ENCODE peak calls at places on chromosome 22, in seven cellular contexts. H is tibial artery, M is IMR-90, C is stomach, P is GM12878, O is dorsolateral prefrontal cortex, Z is coronary artery. V is an unnamed sample.

GRCh38 chr22:25996669-25997068 is 172.6 kb upstream of the SEZ6L start:
- DNase-seq in H (no peak), M (no peak), C (no peak), P (no peak), O (no peak), Z (no peak), V (no peak)

GRCh38 chr22:19687561-19688300 is 26.6 kb upstream of the SEPTIN5 start:
- DNase-seq in H (no peak), M (no peak), C (no peak), P (no peak), O (no peak), Z (no peak), V (no peak)

GRCh38 chr22:26847046-26847445 is 189.7 kb downstream of the MIAT start:
- DNase-seq in H (no peak), M (no peak), C (no peak), P (no peak), O (no peak), Z (no peak), V (no peak)

GRCh38 chr22:26404851-26405357 is 24.2 kb upstream of the ASPHD2 start:
- DNase-seq in H (no peak), M (no peak), C (no peak), P (no peak), O (no peak), Z (no peak), V (no peak)

GRCh38 chr22:47474895-47475294 is 712.4 kb downstream of the TBC1D22A start:
- DNase-seq in H (no peak), M (no peak), C (no peak), P (no peak), O (no peak), Z (no peak), V (no peak)

GRCh38 chr22:44805663-44806062 is 53.3 kb downstream of the ARHGAP8 start:
- DNase-seq in H (no peak), M (no peak), C (no peak), P (no peak), O (no peak), Z (no peak), V (no peak)

GRCh38 chr22:35842954-35843353 is 125.3 kb downstream of the APOL5 start:
- DNase-seq in H (no peak), M (peak), C (no peak), P (no peak), O (no peak), Z (no peak), V (no peak)

GRCh38 chr22:44668190-44668885 is 33.7 kb upstream of the PRR5 start:
- DNase-seq in H (no peak), M (no peak), C (no peak), P (no peak), O (no peak), Z (no peak), V (no peak)

GRCh38 chr22:35575116-35575748 is 34.6 kb downstream of the RASD2 start:
- DNase-seq in H (no peak), M (no peak), C (no peak), P (no peak), O (no peak), Z (no peak), V (no peak)

GRCh38 chr22:25966448-25966913 is 202.8 kb upstream of the SEZ6L start:
- DNase-seq in H (no peak), M (no peak), C (no peak), P (peak), O (no peak), Z (no peak), V (no peak)

GRCh38 chr22:24427500-24428164 is at the start of gene ADORA2A:
- DNase-seq in H (no peak), M (no peak), C (peak), P (peak), O (no peak), Z (no peak), V (peak)

GRCh38 chr22:44540756-44541670 is 43.0 kb upstream of the RTL6 start:
- DNase-seq in H (no peak), M (no peak), C (no peak), P (no peak), O (no peak), Z (no peak), V (no peak)

GRCh38 chr22:23522642-23523251 is 57.3 kb downstream of the IGLL1 start:
- DNase-seq in H (peak), M (no peak), C (no peak), P (no peak), O (no peak), Z (no peak), V (no peak)

GRCh38 chr22:45597460-45598192 is 74.0 kb upstream of the ATXN10 start:
- DNase-seq in H (no peak), M (no peak), C (peak), P (no peak), O (no peak), Z (no peak), V (no peak)

GRCh38 chr22:26122920-26123468 is 46.3 kb upstream of the SEZ6L start:
- DNase-seq in H (no peak), M (no peak), C (no peak), P (peak), O (no peak), Z (no peak), V (no peak)

GRCh38 chr22:35072939-35073338 is 7.0 kb downstream of the ISX start:
- DNase-seq in H (no peak), M (peak), C (no peak), P (no peak), O (no peak), Z (no peak), V (no peak)

GRCh38 chr22:17836977-17837742 is 62.9 kb upstream of the BID start:
- DNase-seq in H (peak), M (no peak), C (peak), P (no peak), O (no peak), Z (no peak), V (no peak)

GRCh38 chr22:34055525-34056200 is 135.4 kb upstream of the LARGE1 start:
- DNase-seq in H (no peak), M (no peak), C (peak), P (no peak), O (no peak), Z (no peak), V (no peak)

GRCh38 chr22:18979957-18980356 is 43.9 kb upstream of the PRODH start:
- DNase-seq in H (no peak), M (no peak), C (no peak), P (no peak), O (no peak), Z (no peak), V (no peak)

GRCh38 chr22:25085930-25086901 is 113.4 kb upstream of the CRYBB3 start:
- DNase-seq in H (peak), M (no peak), C (no peak), P (peak), O (no peak), Z (peak), V (no peak)

GRCh38 chr22:28710889-28711285 is 30.7 kb downstream of the CHEK2 start:
- DNase-seq in H (no peak), M (peak), C (no peak), P (no peak), O (no peak), Z (no peak), V (no peak)

GRCh38 chr22:32916025-32916424 is 114.5 kb downstream of the TIMP3 start:
- DNase-seq in H (no peak), M (no peak), C (no peak), P (no peak), O (no peak), Z (no peak), V (no peak)

GRCh38 chr22:45876136-45877035 is 100.6 kb downstream of the WNT7B start:
- DNase-seq in H (peak), M (no peak), C (peak), P (no peak), O (peak), Z (peak), V (no peak)

GRCh38 chr22:36467042-36467810 is 14.2 kb downstream of the TXN2 start:
- DNase-seq in H (peak), M (peak), C (no peak), P (no peak), O (no peak), Z (no peak), V (no peak)

GRCh38 chr22:28259774-28260173 is 340.7 kb upstream of the PITPNB start:
- DNase-seq in H (no peak), M (no peak), C (no peak), P (no peak), O (no peak), Z (no peak), V (no peak)

GRCh38 chr22:36149464-36149863 is 11.1 kb downstream of the APOL3 start:
- DNase-seq in H (no peak), M (no peak), C (no peak), P (no peak), O (no peak), Z (no peak), V (no peak)

GRCh38 chr22:48198489-48199459 is 1436.3 kb downstream of the TBC1D22A start:
- DNase-seq in H (no peak), M (no peak), C (no peak), P (no peak), O (no peak), Z (peak), V (no peak)

DNA sequence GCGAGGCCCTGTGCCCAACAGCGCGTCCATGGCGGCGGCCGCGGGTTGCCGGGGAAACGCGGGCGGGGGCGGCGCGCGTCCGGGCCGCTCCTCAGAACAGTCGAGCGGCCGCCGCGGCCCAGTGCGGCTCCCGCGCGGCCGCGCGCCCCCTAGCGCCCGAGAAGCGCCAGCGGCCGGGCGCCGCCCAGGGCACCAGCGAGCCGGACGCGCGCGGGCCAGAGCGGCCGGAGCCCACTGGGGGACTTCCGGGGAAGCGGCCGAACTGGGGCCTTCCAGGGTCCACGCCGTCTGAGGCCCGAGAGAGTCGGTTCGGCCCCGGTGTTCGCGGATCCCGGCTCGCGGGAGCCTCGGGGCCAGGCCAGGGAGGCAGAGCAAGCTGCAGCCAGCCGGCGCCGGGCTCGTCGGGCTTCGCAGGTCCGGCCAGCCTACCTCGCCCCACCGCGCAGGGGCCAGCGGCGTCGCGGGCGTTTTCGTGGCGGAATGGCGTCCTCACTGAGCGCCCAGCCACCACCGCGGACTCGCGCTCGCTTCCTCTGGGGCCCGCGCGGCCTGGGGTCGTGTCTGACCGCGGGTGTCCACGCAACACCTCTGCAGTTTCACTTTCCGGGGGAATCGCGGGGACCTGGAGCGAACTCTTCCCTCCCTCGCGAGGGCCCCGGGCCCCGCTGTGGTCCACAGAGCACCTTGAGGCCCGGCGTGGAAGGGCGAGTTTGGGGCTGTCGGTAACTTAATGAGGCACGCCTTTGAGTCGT is at the start of gene DENND6B:
- DNase-seq in H (peak), M (peak), C (peak), P (no peak), O (peak), Z (peak), V (no peak)
- TF ChIP-seq CTCF in H (peak), M (peak), C (peak), P (no peak), O (peak), Z (peak), V (no peak)

GRCh38 chr22:40276877-40277823 is 69.2 kb upstream of the ADSL start:
- DNase-seq in H (peak), M (peak), C (no peak), P (no peak), O (no peak), Z (no peak), V (no peak)
- H3K4me3 ChIP-seq in H (peak), M (peak), C (peak), P (no peak), O (peak), Z (peak), V (peak)

DNA sequence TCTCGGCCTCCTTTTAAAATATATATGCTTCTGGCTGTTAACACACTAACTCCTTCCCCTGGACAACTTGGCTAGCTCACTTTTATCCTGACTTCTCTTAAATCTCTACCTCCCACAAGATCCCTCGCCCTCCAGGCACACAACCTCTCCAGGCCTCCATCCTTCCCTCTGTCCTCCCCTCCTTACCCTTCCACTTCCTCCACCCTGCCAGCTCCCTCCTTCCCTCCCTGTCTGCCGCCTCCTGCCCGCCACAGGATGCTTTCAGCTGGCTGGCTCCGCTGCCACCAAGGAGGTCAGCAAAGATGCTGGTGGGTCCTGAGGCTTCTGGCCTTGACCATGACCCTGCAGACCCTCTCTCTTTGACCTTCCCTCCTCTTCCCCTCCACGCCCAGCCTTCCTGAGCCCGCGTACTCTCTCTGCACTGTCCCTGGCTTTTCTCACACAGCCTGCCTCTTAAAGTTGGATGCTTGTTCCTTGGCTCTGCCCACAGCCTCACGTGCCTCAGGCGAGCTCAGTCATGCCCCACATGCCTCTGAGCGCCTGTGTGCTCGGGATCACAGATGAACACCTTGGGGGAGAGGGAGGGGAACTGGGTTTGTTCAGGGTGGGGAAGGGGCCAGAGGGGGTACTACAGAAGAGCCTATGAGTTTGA is 6.7 kb downstream of the NFAM1 start:
- DNase-seq in H (no peak), M (no peak), C (no peak), P (no peak), O (no peak), Z (no peak), V (no peak)
- H3K27ac ChIP-seq in H (no peak), M (no peak), C (no peak), P (no peak), O (no peak), Z (no peak), V (peak)

GRCh38 chr22:31730344-31730711 is 19.6 kb downstream of the PRR14L start:
- DNase-seq in H (peak), M (no peak), C (no peak), P (no peak), O (no peak), Z (no peak), V (no peak)
- TF ChIP-seq CTCF in H (no peak), M (no peak), C (no peak), P (no peak), O (no peak), Z (no peak), V (no peak)

GRCh38 chr22:39729141-39729934 is 158.8 kb downstream of the CACNA1I start:
- DNase-seq in H (peak), M (no peak), C (no peak), P (no peak), O (no peak), Z (no peak), V (no peak)

GRCh38 chr22:39727541-39727940 is 157.0 kb downstream of the CACNA1I start:
- DNase-seq in H (peak), M (peak), C (no peak), P (no peak), O (no peak), Z (no peak), V (no peak)

GRCh38 chr22:39725351-39726035 is 154.9 kb downstream of the CACNA1I start:
- DNase-seq in H (peak), M (no peak), C (no peak), P (no peak), O (no peak), Z (peak), V (no peak)

GRCh38 chr22:39731481-39731880 is 160.9 kb downstream of the CACNA1I start:
- DNase-seq in H (peak), M (no peak), C (no peak), P (no peak), O (no peak), Z (no peak), V (no peak)

DNA sequence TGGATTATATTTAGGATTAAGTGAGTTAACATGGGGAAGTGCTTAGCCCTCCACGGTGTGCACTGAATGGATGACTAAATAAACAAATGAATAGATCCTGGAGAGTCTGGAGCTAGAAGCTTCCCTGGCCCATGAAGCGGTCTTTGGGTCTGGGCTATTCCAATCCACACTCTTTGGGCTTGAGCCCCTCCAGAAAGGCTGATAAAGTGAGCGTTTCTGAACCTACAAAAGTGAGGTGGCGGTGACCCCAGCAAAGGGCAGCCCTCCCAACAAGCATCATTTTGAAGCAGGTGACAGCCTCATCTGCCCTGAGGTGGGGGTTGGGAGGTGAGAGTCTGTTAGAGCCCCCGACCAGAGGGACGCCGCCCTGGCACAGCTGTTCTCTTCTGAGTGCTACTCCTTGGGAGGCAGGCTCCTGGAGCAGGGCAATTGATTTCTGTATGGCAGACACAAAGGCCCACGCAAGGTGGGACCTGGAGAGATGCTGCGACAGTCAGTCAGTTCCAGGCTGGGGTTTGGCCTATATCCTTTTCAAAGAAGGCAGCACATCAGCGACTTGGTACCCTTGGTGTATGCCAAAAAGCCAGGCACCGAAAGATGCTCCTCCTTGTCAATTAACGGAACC is 157.8 kb downstream of the CACNA1I start:
- DNase-seq in H (peak), M (no peak), C (no peak), P (no peak), O (no peak), Z (no peak), V (no peak)
- H3K4me3 ChIP-seq in H (no peak), M (no peak), C (no peak), P (no peak), O (no peak), Z (no peak), V (no peak)

DNA sequence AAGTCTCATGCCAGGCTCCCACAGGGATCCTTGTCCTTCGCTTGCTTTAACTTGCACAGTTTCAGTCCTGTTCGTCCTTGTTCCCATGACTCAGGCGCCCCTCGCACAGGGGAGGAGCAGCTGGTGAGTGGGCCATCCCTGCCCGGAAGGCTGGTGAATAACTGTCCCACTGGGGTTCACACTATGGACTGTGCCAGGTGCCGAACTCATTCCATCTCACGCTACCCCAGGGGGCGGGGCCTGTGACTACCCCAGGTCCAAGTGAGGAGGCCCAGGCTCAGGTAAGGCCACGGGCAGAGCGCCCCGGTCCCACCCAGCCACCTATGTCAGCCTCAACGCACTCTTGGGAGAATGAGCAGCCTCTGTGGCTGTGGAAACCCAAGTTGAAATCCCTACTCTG is 7.2 kb upstream of the CARD10 start:
- DNase-seq in H (no peak), M (no peak), C (no peak), P (no peak), O (no peak), Z (no peak), V (no peak)
- H3K27ac ChIP-seq in H (no peak), M (no peak), C (no peak), P (no peak), O (no peak), Z (no peak), V (peak)

GRCh38 chr22:22035203-22035602 is 52.6 kb upstream of the TOP3B start:
- DNase-seq in H (no peak), M (no peak), C (no peak), P (no peak), O (no peak), Z (no peak), V (no peak)

GRCh38 chr22:22032906-22033802 is 50.6 kb upstream of the TOP3B start:
- DNase-seq in H (no peak), M (no peak), C (no peak), P (no peak), O (no peak), Z (no peak), V (no peak)

GRCh38 chr22:22033803-22034468 is 51.3 kb upstream of the TOP3B start:
- DNase-seq in H (no peak), M (no peak), C (no peak), P (no peak), O (no peak), Z (no peak), V (no peak)

GRCh38 chr22:22035771-22036314 is 53.3 kb upstream of the TOP3B start:
- DNase-seq in H (no peak), M (no peak), C (no peak), P (no peak), O (no peak), Z (no peak), V (no peak)

GRCh38 chr22:22034469-22035132 is 52.0 kb upstream of the TOP3B start:
- DNase-seq in H (no peak), M (no peak), C (no peak), P (no peak), O (no peak), Z (no peak), V (no peak)
- TF ChIP-seq CTCF in H (no peak), M (no peak), C (no peak), P (no peak), O (no peak), Z (no peak), V (no peak)

GRCh38 chr22:22195265-22196017 is 49.1 kb upstream of the VPREB1 start:
- DNase-seq in H (peak), M (peak), C (peak), P (peak), O (no peak), Z (no peak), V (no peak)
- H3K4me3 ChIP-seq in H (no peak), M (no peak), C (no peak), P (peak), O (no peak), Z (no peak), V (no peak)

GRCh38 chr22:29916007-29916544 is 33.1 kb downstream of the MTMR3 start:
- DNase-seq in H (no peak), M (peak), C (no peak), P (no peak), O (no peak), Z (no peak), V (no peak)
- H3K27ac ChIP-seq in H (no peak), M (no peak), C (no peak), P (no peak), O (no peak), Z (no peak), V (no peak)

V was measured in esophagus squamous epithelium.